ENCODE peak calls at places on chromosomes 2 and 18, in five cellular contexts. K is endodermal cell, N is OCI-LY7, V is upper lobe of right lung, J is left lung. P is an unnamed sample. For H3K9me3, the result is how much of the 10 kb centered on the place peaks cover.

GRCh38 chr2:178190938-178191910 is 3.1 kb upstream of the OSBPL6 start:
- DNase-seq in N (no peak), V (no peak), K (no peak), J (no peak), P (no peak)

GRCh38 chr2:157443795-157444642 is at the start of gene CYTIP:
- DNase-seq in K (no peak), V (peak), N (peak), J (peak), P (no peak)

GRCh38 chr2:186757009-186757408 is 63.1 kb downstream of the FAM171B start:
- DNase-seq in V (no peak), K (peak), N (no peak), J (no peak), P (no peak)

GRCh38 chr2:175107146-175107545 is 60.9 kb downstream of the ATF2 start:
- DNase-seq in N (no peak), V (no peak), J (no peak), K (no peak), P (no peak)

GRCh38 chr2:156890498-156891148 is 366.9 kb upstream of the GALNT5 start:
- DNase-seq in J (no peak), K (no peak), V (no peak), N (no peak), P (no peak)

GRCh38 chr2:70647873-70648481 is 94.4 kb upstream of the TGFA start:
- DNase-seq in J (peak), V (peak), N (peak), K (peak), P (peak)

GRCh38 chr2:233807966-233808892 is 30.1 kb downstream of the MROH2A start:
- DNase-seq in N (no peak), J (no peak), K (peak), V (peak), P (peak)

GRCh38 chr2:185144159-185144919 is 546.0 kb downstream of the ZNF804A start:
- DNase-seq in J (no peak), K (no peak), V (peak), N (no peak), P (no peak)

GRCh38 chr2:145421841-145422240 is 901.9 kb upstream of the ZEB2 start:
- DNase-seq in K (no peak), J (no peak), V (no peak), N (no peak), P (no peak)

GRCh38 chr18:3995476-3996102 is 459.5 kb downstream of the DLGAP1 start:
- DNase-seq in V (no peak), K (peak), J (no peak), N (peak), P (no peak)

GRCh38 chr2:219362524-219363164 is 25.1 kb downstream of the DNPEP start:
- DNase-seq in V (no peak), N (no peak), J (peak), K (no peak), P (no peak)

GRCh38 chr2:105721991-105722511 is 22.7 kb upstream of the NCK2 start:
- DNase-seq in J (no peak), V (no peak), N (no peak), K (no peak), P (no peak)

GRCh38 chr2:85213893-85214512 is 80.8 kb downstream of the TCF7L1 start:
- DNase-seq in J (no peak), V (no peak), K (no peak), N (no peak), P (no peak)

GRCh38 chr2:109148347-109148746 is 19.3 kb downstream of the SH3RF3 start:
- DNase-seq in N (no peak), V (no peak), J (no peak), K (no peak), P (no peak)

GRCh38 chr2:202721621-202722020 is 86.9 kb downstream of the FAM117B start:
- DNase-seq in V (no peak), K (no peak), J (no peak), N (no peak), P (no peak)

GRCh38 chr2:230356084-230356483 is 29.1 kb downstream of the SP140L start:
- DNase-seq in N (no peak), V (no peak), J (no peak), K (no peak), P (no peak)

GRCh38 chr18:10405014-10405493 is 49.4 kb upstream of the APCDD1 start:
- DNase-seq in N (no peak), K (no peak), J (no peak), V (no peak), P (no peak)

GRCh38 chr2:241940329-241940728 is 70.8 kb downstream of the RTP5 start:
- DNase-seq in V (no peak), N (peak), J (no peak), K (no peak), P (no peak)

GRCh38 chr2:73489053-73489452 is 103.4 kb downstream of the ALMS1 start:
- DNase-seq in V (no peak), N (no peak), J (no peak), K (no peak), P (no peak)

GRCh38 chr2:109031481-109032228 is 42.6 kb upstream of the EDAR start:
- DNase-seq in K (peak), N (peak), J (peak), V (peak), P (peak)

GRCh38 chr2:65067806-65068553 is 11.8 kb downstream of the CEP68 start:
- DNase-seq in J (no peak), V (no peak), K (no peak), N (no peak), P (no peak)

GRCh38 chr18:421236-422155 is 79.0 kb downstream of the COLEC12 start:
- DNase-seq in V (no peak), N (no peak), K (no peak), J (no peak), P (no peak)

GRCh38 chr2:168802825-168803726 is 639 bp downstream of the NOSTRIN start:
- DNase-seq in N (no peak), V (no peak), J (no peak), K (no peak), P (no peak)

GRCh38 chr2:239935789-239936758 is 89.1 kb downstream of the NDUFA10 start:
- DNase-seq in N (no peak), J (peak), K (peak), V (peak), P (peak)

GRCh38 chr2:18749912-18750526 is 160.7 kb upstream of the NT5C1B start:
- DNase-seq in K (peak), N (peak), V (no peak), J (peak), P (no peak)

GRCh38 chr2:289362-290089 is 1.6 kb upstream of the ALKAL2 start:
- DNase-seq in J (no peak), N (no peak), K (peak), V (peak), P (peak)

GRCh38 chr2:134029478-134029877 is 224.4 kb upstream of the MGAT5 start:
- DNase-seq in N (no peak), J (no peak), V (no peak), K (no peak), P (no peak)

GRCh38 chr18:24054130-24054529 is 39.6 kb downstream of the TTC39C start:
- DNase-seq in N (no peak), K (no peak), J (no peak), V (no peak), P (no peak)

GRCh38 chr2:45650851-45651414 is 542 bp upstream of the PRKCE start:
- DNase-seq in K (peak), N (peak), J (peak), V (peak), P (peak)

GRCh38 chr18:34862561-34862960 is 152.5 kb downstream of the DTNA start:
- DNase-seq in J (no peak), V (no peak), K (no peak), N (no peak), P (no peak)

GRCh38 chr18:1559563-1559962 is 654.9 kb downstream of the ADCYAP1 start:
- DNase-seq in J (no peak), K (peak), V (no peak), N (no peak), P (no peak)

GRCh38 chr2:151922845-151923666 is 94.8 kb upstream of the ARL5A start:
- DNase-seq in K (no peak), J (peak), N (no peak), V (peak), P (peak)

GRCh38 chr2:46315103-46315890 is 18.1 kb downstream of the EPAS1 start:
- DNase-seq in K (no peak), V (peak), J (peak), N (no peak), P (peak)

GRCh38 chr18:70334728-70335329 is 46.0 kb downstream of the SOCS6 start:
- DNase-seq in K (no peak), J (no peak), V (no peak), N (no peak), P (no peak)

GRCh38 chr2:9400268-9401058 is 22.9 kb downstream of the ITGB1BP1 start:
- DNase-seq in V (peak), K (peak), N (peak), J (no peak), P (no peak)

GRCh38 chr2:189014426-189015138 is 40.4 kb downstream of the COL3A1 start:
- DNase-seq in J (no peak), V (no peak), N (no peak), K (no peak), P (no peak)

GRCh38 chr2:112773091-112773490 is 8.7 kb upstream of the CKAP2L start:
- DNase-seq in N (no peak), K (no peak), V (no peak), J (no peak), P (no peak)
- H3K4me3 ChIP-seq in N (no peak), K (no peak), V (no peak), J (no peak), P (no peak)

DNA sequence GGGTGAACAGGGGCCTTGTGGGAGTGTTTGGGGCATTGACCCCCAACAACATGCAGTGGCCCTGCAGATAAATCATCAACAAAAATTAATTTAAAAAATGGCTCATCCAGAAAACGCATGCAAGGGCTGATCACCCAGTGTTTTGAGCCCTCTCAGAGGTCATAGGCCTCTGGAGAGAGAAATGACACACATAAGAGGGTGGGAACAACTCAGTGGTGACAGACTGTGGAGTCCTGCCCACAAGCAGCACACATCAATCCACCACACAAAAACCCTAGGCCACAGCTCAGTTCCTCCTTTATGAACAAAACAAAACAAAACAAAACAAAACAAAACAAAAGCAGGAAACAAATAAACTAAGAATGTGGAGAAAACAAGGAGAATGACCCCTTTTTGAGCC is 351.7 kb upstream of the SPHKAP start:
- DNase-seq in J (no peak), V (no peak), K (no peak), N (no peak), P (no peak)
- H3K9me3 ChIP-seq in J (under half), V (under half), K (half or more), N (under half), P (under half)

DNA sequence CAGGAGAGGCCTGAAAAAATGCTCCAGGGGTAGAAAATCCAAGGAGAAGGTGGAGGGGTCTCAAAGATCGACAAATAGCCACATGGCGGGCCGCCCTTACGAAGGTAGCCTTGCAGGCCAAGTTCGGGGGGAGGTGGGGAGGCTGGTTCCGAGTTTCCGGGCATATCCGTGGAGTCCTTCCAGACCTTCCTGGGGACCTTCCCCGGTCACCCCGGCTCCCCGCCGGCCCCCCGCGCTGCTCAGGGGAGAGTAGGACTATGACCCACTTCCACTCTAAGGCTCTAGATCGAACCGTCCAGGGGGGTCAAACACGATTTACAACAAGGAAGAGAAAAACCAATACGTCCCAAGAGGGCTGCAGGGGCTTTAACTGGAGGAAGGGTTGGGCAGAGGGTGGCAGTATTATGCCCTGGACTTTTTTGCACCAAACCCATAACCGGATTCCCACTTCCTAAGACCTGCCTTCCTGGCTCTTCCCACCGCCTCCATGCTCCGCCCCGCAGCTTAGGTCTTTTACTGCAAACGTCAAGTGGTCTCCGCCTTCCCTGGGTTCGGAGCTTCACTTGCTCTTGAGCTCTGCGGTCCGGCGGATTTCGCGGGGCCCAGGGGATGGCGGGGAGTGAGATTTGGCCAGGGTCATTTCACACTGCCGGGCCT is 789 bp upstream of the LYPD6 start:
- DNase-seq in N (no peak), V (peak), J (no peak), K (peak), P (peak)
- H3K4me3 ChIP-seq in N (no peak), V (peak), J (peak), K (peak), P (peak)

GRCh38 chr18:78726326-78727056 is 253.1 kb upstream of the SALL3 start:
- DNase-seq in K (peak), J (no peak), V (peak), N (no peak), P (peak)

GRCh38 chr18:78727877-78728276 is 251.7 kb upstream of the SALL3 start:
- DNase-seq in V (no peak), N (no peak), J (no peak), K (peak), P (no peak)

GRCh38 chr18:78727057-78727739 is 252.4 kb upstream of the SALL3 start:
- DNase-seq in N (no peak), V (peak), K (peak), J (no peak), P (no peak)

GRCh38 chr18:78729099-78729467 is 250.5 kb upstream of the SALL3 start:
- DNase-seq in V (no peak), J (no peak), N (no peak), K (peak), P (peak)

DNA sequence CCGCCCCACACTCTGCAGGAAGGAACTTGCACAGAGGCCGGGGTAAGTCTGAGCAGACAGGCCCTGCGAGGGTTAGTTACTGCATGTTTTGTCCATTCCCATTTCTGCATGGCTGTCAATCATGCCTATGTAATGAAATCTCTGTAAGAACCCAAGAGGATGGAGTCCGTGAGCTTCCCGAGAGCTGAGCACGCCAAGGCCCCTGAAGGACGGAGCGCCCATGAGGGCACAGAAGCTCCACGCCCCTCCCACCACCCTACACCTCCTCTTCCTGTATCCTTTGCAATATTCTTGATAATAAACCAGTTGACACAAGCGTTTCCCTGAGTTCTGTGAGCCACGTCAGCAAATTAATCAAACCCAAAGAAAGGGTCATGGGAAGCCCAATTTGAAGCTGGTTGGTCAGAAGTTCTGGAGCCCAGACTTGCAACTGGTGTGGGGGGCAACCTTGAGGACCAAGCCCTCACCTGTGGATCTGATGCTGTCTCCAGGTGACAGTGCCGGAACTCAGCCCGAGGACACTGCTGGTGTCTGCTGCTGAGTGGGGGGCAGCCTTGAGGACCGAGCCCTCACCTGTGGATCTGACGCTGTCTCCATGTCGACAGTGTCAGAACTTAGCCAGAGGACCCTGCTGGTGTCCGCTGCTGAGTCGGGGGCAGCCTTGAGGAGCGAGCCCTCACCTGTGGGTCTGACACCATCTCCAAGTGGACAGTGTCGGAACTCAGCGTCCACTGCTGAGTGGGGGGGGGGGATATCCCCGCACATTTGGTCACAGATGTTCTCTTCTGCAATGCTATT is 251.1 kb upstream of the SALL3 start:
- DNase-seq in K (peak), J (no peak), N (no peak), V (peak), P (peak)
- H3K9me3 ChIP-seq in K (under half), J (under half), N (under half), V (under half), P (under half)

GRCh38 chr2:41720702-41721344 is 327.0 kb upstream of the PKDCC start:
- DNase-seq in V (no peak), K (no peak), N (no peak), J (no peak), P (no peak)
- H3K4me3 ChIP-seq in V (peak), K (no peak), N (no peak), J (no peak), P (peak)

GRCh38 chr2:236365258-236366048 is 101.2 kb upstream of the ASB18 start:
- DNase-seq in V (no peak), J (no peak), N (no peak), K (no peak), P (no peak)
- H3K9me3 ChIP-seq in V (under half), J (under half), N (under half), K (under half), P (under half)

GRCh38 chr2:163621445-163622004 is 114.3 kb downstream of the FIGN start:
- DNase-seq in K (peak), N (no peak), J (no peak), V (no peak), P (no peak)
- H3K4me3 ChIP-seq in K (no peak), N (no peak), J (no peak), V (no peak), P (no peak)

P was measured in right lobe of liver.